ENCODE peak calls at places on chromosome X, in five cellular contexts. G is fibroblast of the aortic adventitia, V is OCI-LY7, Q is kidney epithelial cell, R is psoas muscle. F is an unnamed sample.

GRCh38 chrX:40154229-40154852 is 56.6 kb upstream of the BCOR start:
- DNase-seq in G (no peak), V (peak), Q (no peak), R (peak), F (no peak)

GRCh38 chrX:103376118-103376978 is at the start of gene BEX3:
- DNase-seq in G (peak), V (no peak), Q (no peak), R (peak), F (peak)

GRCh38 chrX:111040377-111041017 is 55.5 kb upstream of the PAK3 start:
- DNase-seq in G (peak), V (no peak), Q (peak), R (no peak), F (no peak)

GRCh38 chrX:55109304-55109703 is 20.5 kb downstream of the PAGE2 start:
- DNase-seq in G (peak), V (no peak), Q (no peak), R (no peak), F (no peak)

GRCh38 chrX:68422478-68422877 is 10.8 kb downstream of the OPHN1 start:
- DNase-seq in G (no peak), V (no peak), Q (no peak), R (no peak), F (no peak)

GRCh38 chrX:68997911-68998310 is 167.3 kb downstream of the PJA1 start:
- DNase-seq in G (peak), V (no peak), Q (no peak), R (no peak), F (no peak)

GRCh38 chrX:37580080-37580479 is 8.6 kb downstream of the LANCL3 start:
- DNase-seq in G (no peak), V (no peak), Q (no peak), R (no peak), F (no peak)

GRCh38 chrX:9342581-9343051 is 122.2 kb upstream of the TBL1X start:
- DNase-seq in G (peak), V (no peak), Q (no peak), R (peak), F (peak)

GRCh38 chrX:69031971-69032391 is 133.3 kb downstream of the PJA1 start:
- DNase-seq in G (peak), V (no peak), Q (no peak), R (no peak), F (no peak)

GRCh38 chrX:2548731-2549423 is 48.1 kb upstream of the DHRSX start:
- DNase-seq in G (no peak), V (no peak), Q (no peak), R (no peak), F (no peak)

GRCh38 chrX:152904151-152905080 is 6.5 kb downstream of the ZNF185 start:
- DNase-seq in G (peak), V (peak), Q (peak), R (peak), F (peak)

GRCh38 chrX:10884246-10884645 is 226.9 kb upstream of the HCCS start:
- DNase-seq in G (peak), V (no peak), Q (no peak), R (no peak), F (no peak)

GRCh38 chrX:9610774-9611392 is 146.0 kb downstream of the TBL1X start:
- DNase-seq in G (peak), V (no peak), Q (no peak), R (no peak), F (peak)

GRCh38 chrX:50814701-50815476 is 895 bp upstream of the SHROOM4 start:
- DNase-seq in G (no peak), V (no peak), Q (no peak), R (no peak), F (no peak)

GRCh38 chrX:85111347-85111746 is 107.7 kb downstream of the APOOL start:
- DNase-seq in G (peak), V (peak), Q (no peak), R (no peak), F (no peak)

GRCh38 chrX:34063616-34064015 is 68.5 kb downstream of the FAM47A start:
- DNase-seq in G (no peak), V (no peak), Q (no peak), R (no peak), F (no peak)

GRCh38 chrX:34053931-34054330 is 78.2 kb downstream of the FAM47A start:
- DNase-seq in G (no peak), V (no peak), Q (no peak), R (no peak), F (no peak)

DNA sequence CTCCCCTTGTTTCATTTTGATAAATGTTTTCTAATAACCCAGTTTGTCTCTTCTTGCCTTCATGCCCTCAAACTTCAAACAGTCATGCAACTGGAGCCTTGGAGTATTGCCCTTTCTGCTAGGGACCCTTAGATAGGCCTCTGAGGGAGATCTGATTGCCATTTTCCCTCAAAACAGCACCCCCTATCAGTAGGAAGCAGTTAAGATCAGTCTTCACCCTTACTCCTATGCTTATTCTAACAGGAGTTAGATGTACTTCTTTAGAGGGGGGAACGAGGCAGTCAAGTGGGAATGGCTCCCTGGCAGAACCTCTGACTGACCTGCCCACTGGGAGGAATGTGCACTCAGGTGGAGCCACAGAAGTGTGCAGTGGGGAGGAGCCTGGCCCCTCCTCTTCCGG is 74.1 kb downstream of the FAM47A start:
- DNase-seq in G (no peak), V (no peak), Q (no peak), R (no peak), F (no peak)
- TF ChIP-seq CTCF in G (no peak), V (no peak), Q (no peak), R (no peak), F (no peak)

DNA sequence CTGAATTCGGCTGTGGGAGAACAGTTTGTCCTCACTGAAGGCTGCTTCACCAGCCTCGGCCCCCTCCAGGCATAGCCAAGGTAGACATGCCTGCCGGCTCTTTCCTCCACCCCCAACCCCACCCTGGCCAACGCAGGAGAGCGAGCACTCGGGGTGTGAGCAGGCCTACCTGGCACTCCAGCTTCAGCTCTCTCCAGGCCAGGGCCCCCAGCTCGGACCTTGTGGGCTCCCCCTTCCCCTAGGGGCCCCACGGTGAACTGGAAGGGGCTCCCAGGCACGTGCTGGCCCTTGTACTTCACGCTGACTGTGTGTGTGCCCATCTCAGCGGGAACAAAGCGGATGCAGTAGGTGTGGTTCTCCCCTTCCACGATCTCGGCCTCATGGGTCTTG is 22.4 kb downstream of the FLNA start:
- DNase-seq in G (no peak), V (no peak), Q (no peak), R (peak), F (no peak)
- H3K4me3 ChIP-seq in G (no peak), V (no peak), Q (no peak), R (no peak), F (no peak)

GRCh38 chrX:133985164-133986007 is at the start of gene GPC3:
- DNase-seq in G (no peak), V (no peak), Q (no peak), R (peak), F (no peak)
- TF ChIP-seq CTCF in G (no peak), V (no peak), Q (no peak), R (no peak), F (no peak)

GRCh38 chrX:150365953-150366911 is 3.1 kb downstream of the MAMLD1 start:
- DNase-seq in G (peak), V (no peak), Q (no peak), R (peak), F (no peak)
- H3K4me3 ChIP-seq in G (peak), V (no peak), Q (peak), R (peak), F (no peak)

DNA sequence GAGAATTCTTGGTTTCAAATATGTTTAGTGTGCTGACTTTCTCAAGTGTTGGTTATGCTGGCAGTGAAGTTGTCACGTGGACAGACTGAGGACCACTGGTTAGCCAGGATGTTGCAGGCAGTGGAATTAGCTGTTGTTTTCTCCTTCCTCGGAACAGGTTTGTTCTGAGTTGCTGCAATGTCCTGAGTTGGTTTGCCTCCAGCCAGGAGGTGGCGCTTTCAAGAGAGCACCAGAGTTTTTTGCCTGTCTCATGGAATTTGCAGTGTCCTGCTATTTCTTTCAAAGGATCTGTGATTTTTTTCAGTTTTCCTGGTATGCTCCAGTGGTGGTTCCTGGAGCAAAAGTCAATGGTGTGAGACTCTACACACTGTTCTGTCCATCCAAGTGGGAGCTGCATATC is 158.1 kb upstream of the CXorf66 start:
- DNase-seq in G (peak), V (no peak), Q (no peak), R (no peak), F (no peak)
- TF ChIP-seq CTCF in G (peak), V (peak), Q (peak), R (no peak), F (peak)

DNA sequence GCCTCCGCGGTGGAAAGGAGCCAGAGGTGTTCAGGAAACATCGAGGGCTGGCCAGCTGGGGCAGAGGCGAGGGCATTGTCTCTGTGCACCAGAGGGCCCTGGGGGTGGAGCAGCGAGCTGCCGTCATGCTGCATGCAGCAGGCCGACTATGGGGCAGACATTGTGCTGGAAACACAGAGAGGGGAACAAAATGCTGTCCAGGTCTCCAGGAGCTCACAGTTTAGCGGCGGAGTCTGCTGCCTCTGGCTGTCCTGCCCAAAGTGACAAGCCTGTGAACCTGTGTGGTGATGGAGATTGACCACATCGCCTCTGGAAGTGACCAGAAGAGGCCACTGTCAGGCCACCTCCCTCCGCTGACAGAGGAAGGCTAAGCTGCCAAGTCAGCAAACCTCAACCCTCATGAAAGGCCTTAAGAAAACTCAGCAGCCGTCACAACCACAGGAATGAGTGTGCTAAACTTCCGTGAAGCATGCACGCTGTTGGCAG is 20.1 kb upstream of the SASH3 start:
- DNase-seq in G (peak), V (no peak), Q (peak), R (peak), F (peak)
- H3K4me3 ChIP-seq in G (no peak), V (no peak), Q (no peak), R (no peak), F (no peak)

GRCh38 chrX:154986826-154987575 is 35.5 kb downstream of the F8 start:
- DNase-seq in G (peak), V (peak), Q (no peak), R (no peak), F (peak)
- TF ChIP-seq CTCF in G (no peak), V (peak), Q (no peak), R (no peak), F (no peak)

GRCh38 chrX:130714665-130715064 is 188.3 kb downstream of the ENOX2 start:
- DNase-seq in G (no peak), V (no peak), Q (no peak), R (no peak), F (no peak)

GRCh38 chrX:130716822-130717405 is 186.1 kb downstream of the ENOX2 start:
- DNase-seq in G (peak), V (no peak), Q (no peak), R (no peak), F (no peak)

GRCh38 chrX:130715299-130715698 is 187.7 kb downstream of the ENOX2 start:
- DNase-seq in G (peak), V (no peak), Q (no peak), R (no peak), F (no peak)

GRCh38 chrX:130719399-130719798 is 183.6 kb downstream of the ENOX2 start:
- DNase-seq in G (no peak), V (no peak), Q (no peak), R (no peak), F (no peak)

DNA sequence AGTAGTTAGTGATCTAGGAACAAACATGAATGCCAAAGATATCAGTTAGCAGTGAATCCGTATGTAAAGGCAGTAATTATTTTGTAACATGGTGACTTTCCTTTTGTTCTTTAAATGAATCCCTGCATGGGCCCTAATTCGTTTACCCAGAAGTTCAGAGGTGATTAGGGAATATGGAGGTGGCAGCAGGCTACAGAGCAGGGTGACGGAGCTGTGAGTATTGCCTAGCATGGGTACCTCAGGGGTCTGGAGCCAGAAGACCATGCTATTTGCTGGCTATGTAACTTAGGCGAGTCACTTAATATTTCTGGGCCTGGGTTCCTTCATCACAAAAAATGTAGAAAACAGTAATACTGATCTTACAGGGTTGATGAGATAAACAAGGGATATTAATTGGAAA is 184.9 kb downstream of the ENOX2 start:
- DNase-seq in G (no peak), V (no peak), Q (no peak), R (no peak), F (no peak)
- H3K4me3 ChIP-seq in G (no peak), V (no peak), Q (no peak), R (no peak), F (no peak)

GRCh38 chrX:20143539-20143938 is 1.9 kb upstream of the EIF1AX start:
- DNase-seq in G (no peak), V (no peak), Q (no peak), R (no peak), F (peak)
- TF ChIP-seq CTCF in G (no peak), V (no peak), Q (no peak), R (no peak), F (no peak)

DNA sequence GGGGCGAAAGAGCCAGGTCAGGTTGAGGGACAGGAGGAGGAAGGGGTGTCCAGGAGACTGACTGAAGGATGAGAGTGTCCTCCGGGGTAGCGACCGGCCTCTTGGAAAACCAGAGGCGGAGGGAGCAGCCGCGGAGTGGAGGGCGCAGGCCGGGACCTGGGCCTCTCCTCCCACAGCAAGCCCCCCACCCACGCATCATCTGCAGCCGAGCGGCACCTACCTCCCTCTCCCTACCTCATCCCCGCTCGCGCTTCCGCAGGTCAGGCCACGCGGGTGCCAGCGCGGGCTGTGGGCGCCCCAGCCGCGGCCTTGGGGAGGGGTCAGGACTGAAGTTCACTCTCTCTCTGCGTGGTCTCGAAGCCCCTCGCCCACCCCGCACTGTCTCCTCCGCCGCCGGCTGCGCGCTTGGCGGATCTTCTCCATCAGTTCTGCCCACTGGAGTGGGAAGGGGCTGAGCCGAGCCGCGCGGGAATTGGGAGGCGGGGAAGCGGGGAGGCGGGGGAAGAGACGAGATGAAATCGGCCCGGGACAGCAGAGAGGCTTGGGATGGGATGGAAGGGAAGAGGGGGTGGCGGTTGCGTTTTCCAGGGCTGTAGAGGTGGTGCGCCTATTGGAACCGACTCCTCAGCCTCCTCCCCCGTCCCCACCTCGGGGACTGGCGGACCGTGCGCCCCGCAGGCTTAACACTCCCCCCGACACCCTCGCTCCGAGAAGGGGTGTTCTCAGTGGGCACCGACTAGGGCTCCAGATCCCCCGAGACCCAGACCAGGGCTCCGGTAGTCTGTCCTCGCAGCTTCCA is 1.8 kb downstream of the NLGN4X start:
- DNase-seq in G (no peak), V (no peak), Q (no peak), R (no peak), F (no peak)
- H3K4me3 ChIP-seq in G (no peak), V (no peak), Q (peak), R (peak), F (no peak)

F was measured in GM12865.